ENCODE peak calls at places on chromosome 4, in four cellular contexts. N is tibial artery, X is occipital lobe, A is GM13977. T is an unnamed sample.

GRCh38 chr4:109600431-109600830 is 40.4 kb downstream of the MCUB start:
- DNase-seq in N (no peak), X (no peak), A (no peak), T (no peak)

GRCh38 chr4:145554691-145555090 is 64.5 kb upstream of the MMAA start:
- DNase-seq in N (no peak), X (no peak), A (no peak), T (peak; percentile 15)

GRCh38 chr4:2537011-2537830 is 774 bp downstream of the FAM193A start:
- DNase-seq in N (peak; percentile 26), X (no peak), A (peak; percentile 46), T (peak; percentile 63)

GRCh38 chr4:52611030-52611555 is 48.0 kb downstream of the USP46 start:
- DNase-seq in N (no peak), X (no peak), A (no peak), T (no peak)

GRCh38 chr4:111761531-111761930 is 383.7 kb upstream of the FAM241A start:
- DNase-seq in N (no peak), X (no peak), A (no peak), T (no peak)

GRCh38 chr4:40228497-40229365 is 31.9 kb downstream of the RHOH start:
- DNase-seq in N (no peak), X (no peak), A (peak; percentile 58), T (peak; percentile 29)

GRCh38 chr4:8657381-8657776 is 64.8 kb downstream of the CPZ start:
- DNase-seq in N (no peak), X (no peak), A (no peak), T (no peak)

GRCh38 chr4:27790911-27791310 is 930.3 kb downstream of the STIM2 start:
- DNase-seq in N (no peak), X (no peak), A (no peak), T (no peak)

GRCh38 chr4:172953896-172954568 is 214.6 kb upstream of the GALNT7 start:
- DNase-seq in N (no peak), X (no peak), A (no peak), T (no peak)

GRCh38 chr4:186104895-186105720 is 604 bp downstream of the FAM149A start:
- DNase-seq in N (no peak), X (no peak), A (peak; percentile 37), T (peak; percentile 15)

GRCh38 chr4:118337954-118338353 is 14.8 kb downstream of the PRSS12 start:
- DNase-seq in N (no peak), X (no peak), A (no peak), T (no peak)

GRCh38 chr4:26133840-26134239 is 187.0 kb upstream of the RBPJ start:
- DNase-seq in N (no peak), X (no peak), A (no peak), T (no peak)

GRCh38 chr4:15895517-15895916 is 43.0 kb downstream of the FGFBP1 start:
- DNase-seq in N (no peak), X (no peak), A (no peak), T (no peak)

GRCh38 chr4:24514808-24515207 is 69.5 kb downstream of the DHX15 start:
- DNase-seq in N (no peak), X (no peak), A (no peak), T (no peak)

GRCh38 chr4:98573791-98574190 is 84.6 kb downstream of the TSPAN5 start:
- DNase-seq in N (no peak), X (no peak), A (no peak), T (peak; percentile 48)

GRCh38 chr4:109614466-109614865 is 54.4 kb downstream of the MCUB start:
- DNase-seq in N (no peak), X (no peak), A (no peak), T (no peak)

GRCh38 chr4:5385741-5386251 is 322.6 kb downstream of the EVC2 start:
- DNase-seq in N (no peak), X (no peak), A (no peak), T (no peak)

GRCh38 chr4:19807505-19807904 is 444.2 kb upstream of the SLIT2 start:
- DNase-seq in N (no peak), X (no peak), A (no peak), T (no peak)

GRCh38 chr4:147825451-147826287 is 93.8 kb downstream of the ARHGAP10 start:
- DNase-seq in N (no peak), X (no peak), A (no peak), T (peak; percentile 50)

GRCh38 chr4:38310446-38311043 is 350.3 kb downstream of the PTTG2 start:
- DNase-seq in N (no peak), X (no peak), A (peak; percentile 78), T (no peak)

GRCh38 chr4:7134737-7135388 is 57.5 kb upstream of the SORCS2 start:
- DNase-seq in N (peak; percentile 73), X (no peak), A (no peak), T (no peak)

GRCh38 chr4:53233396-53233795 is 132.5 kb downstream of the SCFD2 start:
- DNase-seq in N (no peak), X (no peak), A (no peak), T (no peak)

GRCh38 chr4:184250795-184251679 is 33.4 kb upstream of the ENPP6 start:
- DNase-seq in N (no peak), X (no peak), A (peak; percentile 61), T (peak; percentile 51)

T was measured in HT-29.